ENCODE peak calls at places on chromosomes 11 and 22, in six cellular contexts. K is germinal center, F is left colon, T is AG10803, R is T-cell, L is heart left ventricle. E is an unnamed sample.

GRCh38 chr11:65404638-65405339 is 17.8 kb upstream of the NEAT1 start:
- DNase-seq in K (no peak), F (no peak), T (no peak), R (no peak), L (peak), E (no peak)

GRCh38 chr11:67118059-67118766 is 850 bp upstream of the KDM2A start:
- DNase-seq in K (peak), F (no peak), T (peak), R (peak), L (peak), E (no peak)

GRCh38 chr22:38416621-38417251 is 38.3 kb downstream of the KCNJ4 start:
- DNase-seq in K (no peak), F (peak), T (no peak), R (no peak), L (no peak), E (no peak)

GRCh38 chr22:44358723-44359440 is 46.1 kb upstream of the SHISAL1 start:
- DNase-seq in K (no peak), F (peak), T (no peak), R (no peak), L (peak), E (no peak)

GRCh38 chr22:46596819-46597218 is 23.4 kb upstream of the GRAMD4 start:
- DNase-seq in K (no peak), F (peak), T (no peak), R (no peak), L (no peak), E (peak)

GRCh38 chr11:76410771-76411423 is 29.8 kb downstream of the GVQW3 start:
- DNase-seq in K (no peak), F (no peak), T (no peak), R (no peak), L (no peak), E (peak)

GRCh38 chr11:1529286-1529685 is 42.7 kb upstream of the MOB2 start:
- DNase-seq in K (no peak), F (no peak), T (no peak), R (no peak), L (no peak), E (no peak)

GRCh38 chr22:24695958-24696511 is 78.5 kb downstream of the PIWIL3 start:
- DNase-seq in K (no peak), F (no peak), T (no peak), R (no peak), L (peak), E (no peak)

GRCh38 chr11:78291754-78292108 is 103.0 kb downstream of the USP35 start:
- DNase-seq in K (no peak), F (no peak), T (no peak), R (no peak), L (no peak), E (no peak)

GRCh38 chr11:84524422-84525051 is 1102.6 kb downstream of the DLG2 start:
- DNase-seq in K (peak), F (no peak), T (peak), R (no peak), L (no peak), E (no peak)

GRCh38 chr22:25747245-25747944 is 5.4 kb downstream of the MYO18B start:
- DNase-seq in K (no peak), F (peak), T (peak), R (no peak), L (peak), E (no peak)

GRCh38 chr11:26994579-26995210 is 783 bp downstream of the FIBIN start:
- DNase-seq in K (no peak), F (no peak), T (peak), R (no peak), L (peak), E (no peak)

GRCh38 chr11:103842795-103843194 is 193.6 kb upstream of the DDI1 start:
- DNase-seq in K (no peak), F (no peak), T (peak), R (no peak), L (no peak), E (no peak)

GRCh38 chr11:119615003-119615878 is 113.8 kb downstream of the NECTIN1 start:
- DNase-seq in K (no peak), F (no peak), T (peak), R (no peak), L (no peak), E (no peak)

GRCh38 chr11:70282012-70282411 is 11.5 kb downstream of the PPFIA1 start:
- DNase-seq in K (no peak), F (no peak), T (no peak), R (no peak), L (no peak), E (no peak)

GRCh38 chr11:32931605-32932004 is 39.0 kb downstream of the QSER1 start:
- DNase-seq in K (no peak), F (no peak), T (no peak), R (no peak), L (no peak), E (no peak)

GRCh38 chr22:42338502-42338901 is 68.0 kb upstream of the TCF20 start:
- DNase-seq in K (no peak), F (peak), T (no peak), R (no peak), L (no peak), E (no peak)

GRCh38 chr22:48663297-48663696 is 1164.4 kb downstream of the BRD1 start:
- DNase-seq in K (no peak), F (no peak), T (no peak), R (no peak), L (peak), E (no peak)